ENCODE peak calls at places on chromosomes 16 and 17, in seven cellular contexts. V, P, A, G, K, U and Q are unnamed samples.

GRCh38 chr16:57538235-57538711 is 1.9 kb upstream of the CCDC102A start:
- DNase-seq in U (no peak), V (no peak), G (no peak), A (peak; percentile 33), K (no peak), P (no peak), Q (no peak)

GRCh38 chr17:9725575-9725974 is 65.8 kb downstream of the DHRS7C start:
- DNase-seq in A (no peak), K (no peak), U (no peak), G (peak; percentile 20), P (no peak), V (no peak), Q (no peak)

GRCh38 chr17:21378553-21378952 is 2.4 kb downstream of the KCNJ12 start:
- DNase-seq in V (no peak), G (no peak), P (no peak), A (peak; percentile 70), U (no peak), K (no peak), Q (no peak)

GRCh38 chr17:51720439-51720838 is 438.1 kb downstream of the CA10 start:
- DNase-seq in A (no peak), P (no peak), K (no peak), V (no peak), G (no peak), U (no peak), Q (no peak)

GRCh38 chr16:86949116-86949515 is 368.1 kb downstream of the C16orf95 start:
- DNase-seq in V (no peak), P (no peak), K (no peak), U (no peak), A (no peak), G (no peak), Q (no peak)

GRCh38 chr17:73278465-73279453 is 17.1 kb upstream of the CPSF4L start:
- DNase-seq in K (no peak), U (no peak), P (no peak), G (no peak), V (no peak), A (no peak), Q (peak; percentile 76)

GRCh38 chr17:77042688-77043330 is 98.0 kb upstream of the SEC14L1 start:
- DNase-seq in P (no peak), V (no peak), G (no peak), A (no peak), U (no peak), K (no peak), Q (no peak)

GRCh38 chr17:65690626-65691310 is 129.3 kb upstream of the AXIN2 start:
- DNase-seq in G (peak; percentile 95), K (no peak), V (no peak), A (no peak), P (no peak), U (no peak), Q (no peak)

GRCh38 chr17:81031571-81032550 is 3.1 kb upstream of the BAIAP2 start:
- DNase-seq in V (no peak), A (no peak), G (no peak), K (no peak), P (no peak), U (no peak), Q (no peak)

GRCh38 chr17:2176484-2177175 is 121.7 kb downstream of the HIC1 start:
- DNase-seq in U (no peak), A (no peak), K (no peak), P (no peak), G (no peak), V (no peak), Q (no peak)

GRCh38 chr16:53549970-53550406 is 47.0 kb upstream of the AKTIP start:
- DNase-seq in U (peak; percentile 66), P (peak; percentile 46), G (peak; percentile 69), A (peak; percentile 60), V (peak; percentile 20), K (peak; percentile 40), Q (peak; percentile 85)

GRCh38 chr17:68820476-68820824 is 134.7 kb downstream of the ABCA8 start:
- DNase-seq in K (no peak), G (no peak), A (no peak), V (no peak), U (no peak), P (no peak), Q (no peak)

GRCh38 chr17:81807839-81808238 is 3.9 kb downstream of the GCGR start:
- DNase-seq in P (no peak), A (no peak), G (no peak), K (no peak), U (no peak), V (no peak), Q (no peak)

GRCh38 chr17:74295625-74296547 is 21.9 kb downstream of the DNAI2 start:
- DNase-seq in P (no peak), V (no peak), U (peak; percentile 91), K (no peak), A (no peak), G (no peak), Q (no peak)

GRCh38 chr17:27849474-27850185 is 43.5 kb downstream of the LYRM9 start:
- DNase-seq in P (no peak), U (no peak), V (no peak), G (no peak), K (no peak), A (no peak), Q (no peak)

GRCh38 chr16:56985288-56985961 is 3.9 kb upstream of the NLRC5 start:
- DNase-seq in P (peak; percentile 62), G (no peak), V (no peak), U (no peak), K (no peak), A (no peak), Q (no peak)

GRCh38 chr17:14506364-14506763 is 205.5 kb downstream of the HS3ST3B1 start:
- DNase-seq in U (no peak), P (no peak), K (no peak), G (no peak), V (no peak), A (no peak), Q (no peak)

GRCh38 chr17:67055041-67055443 is 10.7 kb downstream of the CACNG1 start:
- DNase-seq in G (no peak), K (no peak), U (no peak), P (no peak), A (peak; percentile 38), V (no peak), Q (no peak)

GRCh38 chr16:72561-73537 is at the start of gene RHBDF1:
- DNase-seq in G (no peak), U (peak; percentile 73), A (peak; percentile 76), K (no peak), P (no peak), V (no peak), Q (peak; percentile 79)

GRCh38 chr17:66724581-66725341 is 110.2 kb upstream of the CACNG5 start:
- DNase-seq in U (no peak), P (no peak), K (no peak), A (no peak), V (no peak), G (no peak), Q (no peak)

GRCh38 chr17:55687037-55687436 is 35.6 kb downstream of the TMEM100 start:
- DNase-seq in K (no peak), P (no peak), U (no peak), G (no peak), V (no peak), A (no peak), Q (no peak)

GRCh38 chr17:27430882-27431491 is 25.3 kb upstream of the KSR1 start:
- DNase-seq in G (peak; percentile 34), A (peak; percentile 61), U (peak; percentile 59), K (no peak), V (no peak), P (peak; percentile 28), Q (peak; percentile 70)

DNA sequence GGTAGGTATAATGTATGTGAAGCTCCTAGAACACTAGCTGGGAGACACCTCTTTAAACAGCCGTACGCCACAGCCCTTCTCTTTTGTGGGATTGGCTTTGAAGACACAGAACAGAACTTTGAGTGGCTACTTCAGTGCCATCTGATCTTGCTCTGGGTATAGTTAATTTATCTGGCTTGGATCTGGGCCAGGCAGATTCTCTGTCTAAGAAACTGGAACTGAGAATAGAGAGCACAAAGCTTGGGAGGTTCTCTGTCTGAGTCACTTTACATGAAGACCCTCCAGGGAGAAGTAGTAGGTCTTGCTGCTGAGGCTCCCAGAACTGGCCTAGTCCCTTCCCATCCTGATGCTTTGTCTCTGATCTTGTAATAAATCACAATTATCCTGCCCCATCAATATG is 721.0 kb upstream of the KIF2B start:
- DNase-seq in G (no peak), K (no peak), P (no peak), U (no peak), A (no peak), V (no peak), Q (no peak)
- TF ChIP-seq SIN3A in G (no peak), K (no peak), P (no peak), U (no peak), A (no peak), V (no peak), Q (no peak)

GRCh38 chr16:81707411-81708321 is 71.4 kb upstream of the PLCG2 start:
- DNase-seq in U (no peak), A (no peak), P (no peak), G (no peak), V (no peak), K (no peak), Q (no peak)
- TF ChIP-seq SIN3A in U (no peak), A (no peak), P (no peak), G (no peak), V (no peak), K (no peak), Q (no peak)

GRCh38 chr16:88593489-88593888 is 23.3 kb downstream of the ZC3H18 start:
- DNase-seq in K (no peak), U (no peak), G (no peak), A (no peak), P (no peak), V (no peak), Q (no peak)

GRCh38 chr16:88589441-88589840 is 19.2 kb downstream of the ZC3H18 start:
- DNase-seq in V (no peak), A (no peak), P (no peak), U (no peak), G (no peak), K (no peak), Q (no peak)

GRCh38 chr16:88593910-88594309 is 23.7 kb downstream of the ZC3H18 start:
- DNase-seq in P (no peak), K (no peak), U (no peak), G (no peak), A (no peak), V (no peak), Q (no peak)

GRCh38 chr16:88593064-88593463 is 22.9 kb downstream of the ZC3H18 start:
- DNase-seq in K (no peak), G (no peak), P (no peak), U (no peak), V (no peak), A (no peak), Q (no peak)

DNA sequence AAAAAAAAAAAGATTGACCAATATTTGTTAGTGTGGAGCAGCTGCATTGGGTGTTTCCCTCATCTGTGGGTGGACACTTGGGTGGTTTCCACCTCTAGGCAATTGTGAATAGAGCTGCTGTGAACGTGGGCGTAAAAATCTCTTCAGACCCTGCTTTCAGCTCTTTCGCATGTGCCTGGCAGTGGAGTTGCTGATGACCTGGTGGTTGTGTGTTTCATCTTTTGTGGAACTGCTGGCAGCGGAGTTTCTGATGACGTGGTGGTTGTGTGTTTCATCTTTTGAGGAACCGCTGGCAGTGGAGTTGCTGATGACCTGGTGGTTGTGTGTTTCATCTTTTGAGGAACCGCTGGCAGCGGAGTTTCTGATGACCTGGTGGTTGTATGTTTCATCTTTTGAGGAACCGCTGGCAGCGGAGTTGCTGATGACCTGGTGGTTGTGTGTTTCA is 21.4 kb downstream of the ZC3H18 start:
- DNase-seq in P (no peak), K (peak; percentile 90), G (no peak), A (no peak), V (no peak), U (no peak), Q (no peak)
- TF ChIP-seq SIN3A in P (no peak), K (no peak), G (no peak), A (no peak), V (no peak), U (no peak), Q (no peak)

GRCh38 chr17:57607553-57608120 is 137.5 kb downstream of the CCDC182 start:
- DNase-seq in G (no peak), P (no peak), K (no peak), A (no peak), V (no peak), U (no peak), Q (no peak)
- TF ChIP-seq SIN3A in G (no peak), P (no peak), K (no peak), A (no peak), V (no peak), U (no peak), Q (no peak)